ENCODE peak calls at places on chromosomes 3 and 15, in nine cellular contexts. One of them, this sample, is unnamed.

GRCh38 chr15:56052389-56053045 is 59.1 kb upstream of the NEDD4 start:
- DNase-seq in iris pigment epithelial cell: peak
- DNase-seq in NCI-H1436: peak
- DNase-seq in HTR-8/SVneo: peak
- DNase-seq in A549: peak
- DNase-seq in iPS-NIHi11: peak
- DNase-seq in Calu3: no peak
- DNase-seq in stimulated activated CD4-positive, alpha-beta T cell treated with anti-CD3 and anti-CD28 coated beads, TNF-alpha, amount 100 ng/mL, for 4 hours: no peak
- DNase-seq in activated T-cell treated with anti-CD3 and anti-CD28 coated beads for 4 hours: no peak
- DNase-seq in this sample: peak

GRCh38 chr3:53030864-53031445 is 14.9 kb downstream of the SFMBT1 start:
- DNase-seq in iris pigment epithelial cell: no peak
- DNase-seq in NCI-H1436: no peak
- DNase-seq in HTR-8/SVneo: no peak
- DNase-seq in A549: no peak
- DNase-seq in iPS-NIHi11: peak
- DNase-seq in Calu3: peak
- DNase-seq in stimulated activated CD4-positive, alpha-beta T cell treated with anti-CD3 and anti-CD28 coated beads, TNF-alpha, amount 100 ng/mL, for 4 hours: peak
- DNase-seq in activated T-cell treated with anti-CD3 and anti-CD28 coated beads for 4 hours: peak
- DNase-seq in this sample: peak

GRCh38 chr3:151437906-151438305 is 23.0 kb downstream of the IGSF10 start:
- DNase-seq in iris pigment epithelial cell: no peak
- DNase-seq in NCI-H1436: no peak
- DNase-seq in HTR-8/SVneo: no peak
- DNase-seq in A549: no peak
- DNase-seq in iPS-NIHi11: no peak
- DNase-seq in Calu3: no peak
- DNase-seq in stimulated activated CD4-positive, alpha-beta T cell treated with anti-CD3 and anti-CD28 coated beads, TNF-alpha, amount 100 ng/mL, for 4 hours: no peak
- DNase-seq in activated T-cell treated with anti-CD3 and anti-CD28 coated beads for 4 hours: no peak
- DNase-seq in this sample: no peak

GRCh38 chr3:88189361-88189810 is 39.6 kb downstream of the C3orf38 start:
- DNase-seq in iris pigment epithelial cell: no peak
- DNase-seq in NCI-H1436: no peak
- DNase-seq in HTR-8/SVneo: no peak
- DNase-seq in A549: no peak
- DNase-seq in iPS-NIHi11: no peak
- DNase-seq in Calu3: no peak
- DNase-seq in stimulated activated CD4-positive, alpha-beta T cell treated with anti-CD3 and anti-CD28 coated beads, TNF-alpha, amount 100 ng/mL, for 4 hours: no peak
- DNase-seq in activated T-cell treated with anti-CD3 and anti-CD28 coated beads for 4 hours: no peak
- DNase-seq in this sample: no peak

GRCh38 chr3:127697531-127698240 is 24.9 kb downstream of the ABTB1 start:
- DNase-seq in iris pigment epithelial cell: peak
- DNase-seq in NCI-H1436: peak
- DNase-seq in HTR-8/SVneo: peak
- DNase-seq in A549: peak
- DNase-seq in iPS-NIHi11: peak
- DNase-seq in Calu3: peak
- DNase-seq in stimulated activated CD4-positive, alpha-beta T cell treated with anti-CD3 and anti-CD28 coated beads, TNF-alpha, amount 100 ng/mL, for 4 hours: no peak
- DNase-seq in activated T-cell treated with anti-CD3 and anti-CD28 coated beads for 4 hours: no peak
- DNase-seq in this sample: peak

GRCh38 chr3:64224826-64225606 is at the start of gene PRICKLE2:
- DNase-seq in iris pigment epithelial cell: peak
- DNase-seq in NCI-H1436: no peak
- DNase-seq in HTR-8/SVneo: peak
- DNase-seq in A549: peak
- DNase-seq in iPS-NIHi11: peak
- DNase-seq in Calu3: peak
- DNase-seq in stimulated activated CD4-positive, alpha-beta T cell treated with anti-CD3 and anti-CD28 coated beads, TNF-alpha, amount 100 ng/mL, for 4 hours: no peak
- DNase-seq in activated T-cell treated with anti-CD3 and anti-CD28 coated beads for 4 hours: no peak
- DNase-seq in this sample: peak

GRCh38 chr15:91073768-91074167 is 26.3 kb upstream of the SV2B start:
- DNase-seq in iris pigment epithelial cell: no peak
- DNase-seq in NCI-H1436: no peak
- DNase-seq in HTR-8/SVneo: no peak
- DNase-seq in A549: no peak
- DNase-seq in iPS-NIHi11: no peak
- DNase-seq in Calu3: no peak
- DNase-seq in stimulated activated CD4-positive, alpha-beta T cell treated with anti-CD3 and anti-CD28 coated beads, TNF-alpha, amount 100 ng/mL, for 4 hours: no peak
- DNase-seq in activated T-cell treated with anti-CD3 and anti-CD28 coated beads for 4 hours: no peak
- DNase-seq in this sample: no peak

GRCh38 chr3:140233702-140234101 is 298.7 kb downstream of the CLSTN2 start:
- DNase-seq in iris pigment epithelial cell: no peak
- DNase-seq in NCI-H1436: no peak
- DNase-seq in HTR-8/SVneo: no peak
- DNase-seq in A549: no peak
- DNase-seq in iPS-NIHi11: no peak
- DNase-seq in Calu3: no peak
- DNase-seq in stimulated activated CD4-positive, alpha-beta T cell treated with anti-CD3 and anti-CD28 coated beads, TNF-alpha, amount 100 ng/mL, for 4 hours: no peak
- DNase-seq in activated T-cell treated with anti-CD3 and anti-CD28 coated beads for 4 hours: no peak
- DNase-seq in this sample: no peak

GRCh38 chr3:121660356-121661171 is at the start of gene HCLS1:
- DNase-seq in iris pigment epithelial cell: peak
- DNase-seq in NCI-H1436: no peak
- DNase-seq in HTR-8/SVneo: peak
- DNase-seq in A549: no peak
- DNase-seq in iPS-NIHi11: no peak
- DNase-seq in Calu3: no peak
- DNase-seq in stimulated activated CD4-positive, alpha-beta T cell treated with anti-CD3 and anti-CD28 coated beads, TNF-alpha, amount 100 ng/mL, for 4 hours: peak
- DNase-seq in activated T-cell treated with anti-CD3 and anti-CD28 coated beads for 4 hours: peak
- DNase-seq in this sample: peak

GRCh38 chr15:67521770-67522568 is 1.0 kb downstream of the C15orf61 start:
- DNase-seq in iris pigment epithelial cell: peak
- DNase-seq in NCI-H1436: no peak
- DNase-seq in HTR-8/SVneo: no peak
- DNase-seq in A549: peak
- DNase-seq in iPS-NIHi11: no peak
- DNase-seq in Calu3: no peak
- DNase-seq in stimulated activated CD4-positive, alpha-beta T cell treated with anti-CD3 and anti-CD28 coated beads, TNF-alpha, amount 100 ng/mL, for 4 hours: no peak
- DNase-seq in activated T-cell treated with anti-CD3 and anti-CD28 coated beads for 4 hours: no peak
- DNase-seq in this sample: no peak

GRCh38 chr3:169268942-169269460 is 394.5 kb downstream of the MECOM start:
- DNase-seq in iris pigment epithelial cell: no peak
- DNase-seq in NCI-H1436: no peak
- DNase-seq in HTR-8/SVneo: no peak
- DNase-seq in A549: no peak
- DNase-seq in iPS-NIHi11: peak
- DNase-seq in Calu3: no peak
- DNase-seq in stimulated activated CD4-positive, alpha-beta T cell treated with anti-CD3 and anti-CD28 coated beads, TNF-alpha, amount 100 ng/mL, for 4 hours: no peak
- DNase-seq in activated T-cell treated with anti-CD3 and anti-CD28 coated beads for 4 hours: no peak
- DNase-seq in this sample: peak

GRCh38 chr3:136380530-136380929 is 130.4 kb downstream of the PCCB start:
- DNase-seq in iris pigment epithelial cell: peak
- DNase-seq in NCI-H1436: no peak
- DNase-seq in HTR-8/SVneo: peak
- DNase-seq in A549: no peak
- DNase-seq in iPS-NIHi11: no peak
- DNase-seq in Calu3: no peak
- DNase-seq in stimulated activated CD4-positive, alpha-beta T cell treated with anti-CD3 and anti-CD28 coated beads, TNF-alpha, amount 100 ng/mL, for 4 hours: no peak
- DNase-seq in activated T-cell treated with anti-CD3 and anti-CD28 coated beads for 4 hours: no peak
- DNase-seq in this sample: no peak

GRCh38 chr15:69559440-69560215 is 107.0 kb downstream of the RPLP1 start:
- DNase-seq in iris pigment epithelial cell: peak
- DNase-seq in NCI-H1436: no peak
- DNase-seq in HTR-8/SVneo: no peak
- DNase-seq in A549: no peak
- DNase-seq in iPS-NIHi11: no peak
- DNase-seq in Calu3: no peak
- DNase-seq in stimulated activated CD4-positive, alpha-beta T cell treated with anti-CD3 and anti-CD28 coated beads, TNF-alpha, amount 100 ng/mL, for 4 hours: no peak
- DNase-seq in activated T-cell treated with anti-CD3 and anti-CD28 coated beads for 4 hours: no peak
- DNase-seq in this sample: no peak